ENCODE peak calls at places on chromosomes 12 and 14, in seven cellular contexts. Z is DMS53; V is GM23248; K is activated T-helper 1 cell treated with anti-CD3 and anti-CD28 coated beads, Interleukin-12 subunit alpha, Interleukin-12 subunit beta, Interleukin-2, Interleukin-4 antibody, amounts not matched to agents 30 ng/mL and 10 ng/mL and 1 ng/mL, durations not matched to agents 14 hours and 24 hours and 36 hours; G is stimulated activated naive CD8-positive, alpha-beta T cell treated with anti-CD3 and anti-CD28 coated beads, Interleukin-15, Interleukin-2, amounts not matched to agents 100 U/mL and 50 U/mL, for 24 hours; A is body of pancreas; Q is Calu3. S is an unnamed sample.

GRCh38 chr12:130620281-130620680 is 95.8 kb downstream of the RIMBP2 start:
- DNase-seq in A (no peak), K (no peak), V (no peak), Q (no peak), G (no peak), Z (no peak), S (no peak)

GRCh38 chr12:53217930-53218307 is 10.9 kb upstream of the ITGB7 start:
- DNase-seq in A (no peak), Z (no peak), Q (no peak), K (no peak), V (peak), G (no peak), S (no peak)

GRCh38 chr12:115273446-115273845 is 589.5 kb upstream of the TBX3 start:
- DNase-seq in G (no peak), K (no peak), Q (no peak), Z (no peak), V (no peak), A (no peak), S (no peak)

GRCh38 chr14:76773188-76773885 is 12.1 kb downstream of the VASH1 start:
- DNase-seq in G (peak), Q (peak), A (peak), V (peak), K (no peak), Z (peak), S (peak)

GRCh38 chr12:109740694-109741245 is 27.1 kb downstream of the FAM222A start:
- DNase-seq in Q (no peak), V (no peak), A (peak), K (no peak), G (peak), Z (no peak), S (no peak)

GRCh38 chr12:107501681-107502080 is 183.9 kb upstream of the PWP1 start:
- DNase-seq in V (no peak), Q (no peak), K (no peak), A (no peak), Z (no peak), G (no peak), S (no peak)

GRCh38 chr12:4530982-4531586 is 7.6 kb upstream of the RAD51AP1 start:
- DNase-seq in A (no peak), Q (no peak), G (no peak), K (no peak), Z (no peak), V (no peak), S (no peak)

GRCh38 chr12:65204886-65205525 is 35.6 kb downstream of the LEMD3 start:
- DNase-seq in A (no peak), Q (no peak), K (no peak), G (no peak), V (no peak), Z (no peak), S (no peak)

GRCh38 chr12:14716848-14717444 is 20.5 kb upstream of the GUCY2C start:
- DNase-seq in K (peak), G (peak), V (peak), Z (peak), Q (peak), A (peak), S (peak)

GRCh38 chr12:20588057-20588456 is 107.1 kb upstream of the SLCO1C1 start:
- DNase-seq in A (no peak), V (no peak), Z (no peak), Q (no peak), K (no peak), G (no peak), S (no peak)

GRCh38 chr14:32908487-32909084 is 30.1 kb upstream of the NPAS3 start:
- DNase-seq in Z (no peak), Q (no peak), V (peak), G (no peak), K (no peak), A (no peak), S (no peak)

GRCh38 chr14:42606839-42607238 is 1000.2 kb downstream of the LRFN5 start:
- DNase-seq in Z (no peak), V (no peak), Q (no peak), K (no peak), A (no peak), G (no peak), S (no peak)